ENCODE peak calls at places on chromosomes 3 and 15, in nine cellular contexts. U is stimulated activated CD8-positive, alpha-beta memory T cell treated with anti-CD3 and anti-CD28 coated beads, Interleukin-2, amount 100 ng/mL, for 1 hour; H is A549; Z is brain microvascular endothelial cell; W is activated CD4-positive, alpha-beta T cell treated with anti-CD3 and anti-CD28 coated beads for 1 hour; P is MV-4-11; O is neuronal stem cell; R is fibroblast of the conjunctiva; B is HS-5. Y is an unnamed sample.
A peak's percentile ranks its signal among the peaks of the same experiment; 100 is the strongest.

GRCh38 chr3:158731938-158732855 is at the start of gene RARRES1:
- DNase-seq in U (no peak), H (peak; percentile 70), Z (peak; percentile 39), W (no peak), P (no peak), O (peak; percentile 42), R (no peak), B (no peak), Y (peak; percentile 59)

GRCh38 chr15:59190291-59190690 is 16.4 kb upstream of the LDHAL6B start:
- DNase-seq in U (no peak), H (no peak), Z (no peak), W (no peak), P (no peak), O (no peak), R (no peak), B (no peak), Y (no peak)

GRCh38 chr3:168794427-168794826 is 698.7 kb upstream of the GOLIM4 start:
- DNase-seq in U (no peak), H (no peak), Z (no peak), W (no peak), P (no peak), O (no peak), R (no peak), B (no peak), Y (no peak)

GRCh38 chr3:32239638-32240550 is 1.4 kb downstream of the CMTM8 start:
- DNase-seq in U (peak; percentile 9), H (peak; percentile 62), Z (no peak), W (peak; percentile 39), P (no peak), O (peak; percentile 14), R (no peak), B (no peak), Y (no peak)

GRCh38 chr15:70690491-70691281 is 72.7 kb downstream of the UACA start:
- DNase-seq in U (no peak), H (peak; percentile 26), Z (no peak), W (no peak), P (no peak), O (no peak), R (no peak), B (no peak), Y (no peak)

GRCh38 chr3:129005526-129006303 is 4.6 kb downstream of the EFCC1 start:
- DNase-seq in U (no peak), H (no peak), Z (no peak), W (no peak), P (no peak), O (no peak), R (no peak), B (no peak), Y (no peak)

GRCh38 chr3:169390741-169391300 is 272.7 kb downstream of the MECOM start:
- DNase-seq in U (no peak), H (no peak), Z (no peak), W (no peak), P (no peak), O (no peak), R (no peak), B (no peak), Y (peak; percentile 23)

GRCh38 chr15:38714309-38715072 is 149.9 kb upstream of the RASGRP1 start:
- DNase-seq in U (no peak), H (no peak), Z (peak; percentile 92), W (no peak), P (no peak), O (no peak), R (peak; percentile 35), B (no peak), Y (peak; percentile 26)

GRCh38 chr15:84034831-84035753 is 200.5 kb upstream of the GOLGA6L4 start:
- DNase-seq in U (no peak), H (peak; percentile 40), Z (peak; percentile 18), W (no peak), P (peak; percentile 5), O (no peak), R (peak; percentile 47), B (no peak), Y (no peak)

GRCh38 chr3:157290761-157291160 is 130.8 kb upstream of the CCNL1 start:
- DNase-seq in U (no peak), H (no peak), Z (peak; percentile 58), W (no peak), P (no peak), O (no peak), R (peak; percentile 96), B (peak; percentile 84), Y (peak; percentile 38)

GRCh38 chr3:57980416-57980815 is 27.8 kb upstream of the FLNB start:
- DNase-seq in U (no peak), H (no peak), Z (no peak), W (no peak), P (peak; percentile 73), O (no peak), R (no peak), B (no peak), Y (no peak)

GRCh38 chr3:186220365-186220764 is 111.5 kb upstream of the ETV5 start:
- DNase-seq in U (no peak), H (peak; percentile 4), Z (no peak), W (no peak), P (no peak), O (no peak), R (no peak), B (no peak), Y (peak; percentile 91)

GRCh38 chr3:130843441-130843840 is 50.4 kb upstream of the ATP2C1 start:
- DNase-seq in U (no peak), H (no peak), Z (no peak), W (no peak), P (no peak), O (no peak), R (no peak), B (no peak), Y (no peak)

GRCh38 chr3:119660474-119661150 is at the start of gene POPDC2:
- DNase-seq in U (no peak), H (no peak), Z (no peak), W (no peak), P (no peak), O (no peak), R (no peak), B (no peak), Y (no peak)

GRCh38 chr15:47717036-47717611 is at the start of gene SEMA6D:
- DNase-seq in U (no peak), H (peak; percentile 12), Z (peak; percentile 61), W (no peak), P (no peak), O (peak; percentile 83), R (peak; percentile 74), B (peak; percentile 29), Y (no peak)

GRCh38 chr15:92430067-92430435 is 36.4 kb downstream of the ST8SIA2 start:
- DNase-seq in U (no peak), H (no peak), Z (no peak), W (no peak), P (no peak), O (no peak), R (no peak), B (no peak), Y (no peak)

GRCh38 chr3:5013021-5013906 is 34.0 kb downstream of the BHLHE40 start:
- DNase-seq in U (no peak), H (peak; percentile 95), Z (peak; percentile 29), W (no peak), P (peak; percentile 79), O (no peak), R (no peak), B (no peak), Y (peak; percentile 26)

GRCh38 chr3:23159929-23160328 is 43.2 kb upstream of the UBE2E2 start:
- DNase-seq in U (no peak), H (peak; percentile 32), Z (peak; percentile 41), W (no peak), P (no peak), O (no peak), R (peak; percentile 55), B (peak; percentile 74), Y (peak; percentile 22)

GRCh38 chr3:190972840-190973270 is 110.4 kb upstream of the GMNC start:
- DNase-seq in U (no peak), H (no peak), Z (no peak), W (no peak), P (no peak), O (no peak), R (peak; percentile 6), B (peak; percentile 33), Y (no peak)

GRCh38 chr15:25422021-25422420 is 16.8 kb downstream of the UBE3A start:
- DNase-seq in U (no peak), H (no peak), Z (no peak), W (no peak), P (no peak), O (no peak), R (no peak), B (no peak), Y (no peak)

GRCh38 chr3:112646623-112647022 is 5.7 kb upstream of the CCDC80 start:
- DNase-seq in U (no peak), H (peak; percentile 86), Z (no peak), W (no peak), P (no peak), O (no peak), R (no peak), B (no peak), Y (peak; percentile 83)

GRCh38 chr15:79310612-79310984 is 314 bp upstream of the TMED3 start:
- DNase-seq in U (no peak), H (peak; percentile 51), Z (peak; percentile 7), W (no peak), P (no peak), O (no peak), R (no peak), B (no peak), Y (peak; percentile 10)

GRCh38 chr3:43855674-43856299 is 165.0 kb downstream of the ABHD5 start:
- DNase-seq in U (no peak), H (peak; percentile 75), Z (peak; percentile 48), W (no peak), P (peak; percentile 27), O (peak; percentile 36), R (peak; percentile 32), B (no peak), Y (no peak)

GRCh38 chr15:62138124-62138523 is 27.0 kb downstream of the C2CD4B start:
- DNase-seq in U (no peak), H (peak; percentile 13), Z (peak; percentile 67), W (no peak), P (no peak), O (no peak), R (peak; percentile 55), B (peak; percentile 53), Y (no peak)

GRCh38 chr15:38226867-38227266 is 25.8 kb upstream of the SPRED1 start:
- DNase-seq in U (no peak), H (peak; percentile 76), Z (peak; percentile 93), W (no peak), P (no peak), O (no peak), R (peak; percentile 32), B (peak; percentile 60), Y (peak; percentile 17)

GRCh38 chr3:55177749-55178148 is 249.9 kb upstream of the LRTM1 start:
- DNase-seq in U (no peak), H (no peak), Z (no peak), W (no peak), P (no peak), O (no peak), R (no peak), B (no peak), Y (peak; percentile 26)

GRCh38 chr3:63847718-63848450 is 15.7 kb downstream of the THOC7 start:
- DNase-seq in U (no peak), H (no peak), Z (no peak), W (no peak), P (no peak), O (no peak), R (no peak), B (no peak), Y (peak; percentile 93)

GRCh38 chr3:195756935-195757302 is 36.1 kb downstream of the MUC20 start:
- DNase-seq in U (no peak), H (no peak), Z (no peak), W (no peak), P (no peak), O (no peak), R (no peak), B (no peak), Y (no peak)